ENCODE peak calls at places on chromosomes 5 and 9, in five cellular contexts. Q is stomach, W is SK-N-SH, V is GM12878, O is endothelial cell of umbilical vein. J is an unnamed sample.

GRCh38 chr9:115730845-115731244 is 422.7 kb upstream of the PAPPA start:
- DNase-seq in Q (no peak), W (no peak), V (no peak), O (no peak), J (no peak)

GRCh38 chr5:118224546-118224945 is 763.8 kb downstream of the DTWD2 start:
- DNase-seq in Q (no peak), W (no peak), V (no peak), O (no peak), J (no peak)

GRCh38 chr9:93058357-93059096 is at the start of gene SUSD3:
- DNase-seq in Q (peak; percentile 76), W (peak; percentile 97), V (peak; percentile 60), O (peak; percentile 32), J (peak; percentile 95)

GRCh38 chr5:137078171-137078665 is 420.9 kb downstream of the SPOCK1 start:
- DNase-seq in Q (no peak), W (no peak), V (no peak), O (no peak), J (no peak)

GRCh38 chr5:135162661-135163265 is 128.7 kb upstream of the PITX1 start:
- DNase-seq in Q (no peak), W (no peak), V (no peak), O (no peak), J (no peak)

GRCh38 chr5:65699338-65699737 is 22.6 kb downstream of the SGTB start:
- DNase-seq in Q (peak; percentile 28), W (no peak), V (peak; percentile 16), O (no peak), J (no peak)

GRCh38 chr5:135183464-135183863 is 149.4 kb upstream of the PITX1 start:
- DNase-seq in Q (no peak), W (no peak), V (no peak), O (no peak), J (no peak)

GRCh38 chr5:138696501-138696900 is 56.7 kb upstream of the CTNNA1 start:
- DNase-seq in Q (no peak), W (no peak), V (no peak), O (peak; percentile 77), J (no peak)

GRCh38 chr9:30774326-30774725 is 1610.1 kb upstream of the ACO1 start:
- DNase-seq in Q (no peak), W (no peak), V (no peak), O (no peak), J (peak; percentile 58)

GRCh38 chr9:92631452-92632211 is 38.3 kb downstream of the IPPK start:
- DNase-seq in Q (no peak), W (no peak), V (peak; percentile 5), O (no peak), J (no peak)

GRCh38 chr9:17757816-17758215 is 178.9 kb downstream of the SH3GL2 start:
- DNase-seq in Q (no peak), W (no peak), V (no peak), O (no peak), J (no peak)

GRCh38 chr5:116527587-116527986 is 47.0 kb downstream of the SEMA6A start:
- DNase-seq in Q (no peak), W (no peak), V (no peak), O (no peak), J (no peak)

GRCh38 chr5:144166696-144167095 is 3.8 kb downstream of the YIPF5 start:
- DNase-seq in Q (no peak), W (no peak), V (no peak), O (no peak), J (no peak)

GRCh38 chr5:126965061-126965475 is 65.3 kb downstream of the MARCHF3 start:
- DNase-seq in Q (no peak), W (no peak), V (peak; percentile 55), O (peak; percentile 74), J (no peak)

GRCh38 chr9:72454871-72455471 is 66.4 kb upstream of the TMC1 start:
- DNase-seq in Q (no peak), W (no peak), V (no peak), O (no peak), J (no peak)

DNA sequence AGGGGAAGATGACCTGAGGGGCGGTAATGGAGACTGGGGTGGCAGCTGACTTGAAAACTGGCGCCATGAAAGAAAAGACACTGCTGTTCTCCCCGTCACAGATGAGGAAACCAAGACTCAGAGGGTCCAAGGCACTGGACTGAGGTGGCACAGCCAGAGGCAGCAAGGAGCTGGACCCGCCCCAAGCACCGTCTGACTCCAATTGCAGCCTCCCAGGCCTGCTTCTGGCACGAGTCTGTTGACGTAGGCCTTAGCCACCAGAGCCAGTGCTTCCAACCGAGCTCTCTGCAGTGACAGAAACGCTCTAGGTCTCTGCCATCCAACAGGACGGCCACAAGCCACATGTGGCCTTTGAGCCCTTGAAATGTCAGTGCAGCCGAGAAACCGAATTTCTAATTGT is 193.2 kb downstream of the OLFM1 start:
- DNase-seq in Q (no peak), W (no peak), V (no peak), O (no peak), J (no peak)
- H3K9me3 ChIP-seq in Q (no peaks in the 10 kb centered on the region), W (no peaks in the 10 kb centered on the region), V (no peaks in the 10 kb centered on the region), O (no peaks in the 10 kb centered on the region), J (no peaks in the 10 kb centered on the region)

GRCh38 chr5:61407706-61408105 is 75.6 kb downstream of the ZSWIM6 start:
- DNase-seq in Q (no peak), W (no peak), V (no peak), O (no peak), J (no peak)

GRCh38 chr5:61412344-61412743 is 80.3 kb downstream of the ZSWIM6 start:
- DNase-seq in Q (no peak), W (no peak), V (no peak), O (no peak), J (no peak)

GRCh38 chr5:61414806-61415205 is 82.7 kb downstream of the ZSWIM6 start:
- DNase-seq in Q (no peak), W (no peak), V (no peak), O (no peak), J (no peak)

GRCh38 chr5:61408476-61409168 is 76.6 kb downstream of the ZSWIM6 start:
- DNase-seq in Q (peak; percentile 99), W (peak; percentile 94), V (peak; percentile 61), O (peak; percentile 99), J (peak; percentile 100)

DNA sequence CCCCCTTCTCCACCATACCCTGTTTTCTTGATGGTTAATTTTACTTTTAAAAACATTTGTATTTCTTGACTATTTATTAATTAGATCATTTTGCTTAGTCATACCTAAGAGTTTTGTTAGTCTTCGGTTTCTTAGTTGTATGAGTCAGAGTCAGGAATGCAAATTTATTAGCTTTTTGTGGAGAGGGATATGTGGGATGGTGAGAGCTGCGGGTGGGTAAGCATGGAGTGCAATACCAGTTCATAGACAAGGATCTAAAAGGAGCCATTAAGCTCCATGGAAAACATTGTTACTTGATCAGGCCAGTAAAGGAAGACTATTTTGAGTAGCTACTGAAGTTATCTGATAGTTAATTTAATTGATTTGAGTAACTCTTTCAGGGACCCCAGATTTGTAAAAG is 77.5 kb downstream of the ZSWIM6 start:
- DNase-seq in Q (no peak), W (peak; percentile 19), V (no peak), O (peak; percentile 82), J (no peak)
- H3K27ac ChIP-seq in Q (peak overlapping the region; percentile 69), W (peak overlapping the region; percentile 95), V (no peak overlapping the region), O (peak overlapping the region; percentile 97), J (peak overlapping the region; percentile 58)

GRCh38 chr9:37437010-37437409 is 14.5 kb downstream of the GRHPR start:
- DNase-seq in Q (no peak), W (no peak), V (no peak), O (no peak), J (no peak)
- TF ChIP-seq POLR2AphosphoS5 in Q (no peak), W (no peak), V (no peak), O (no peak), J (no peak)

GRCh38 chr5:141421489-141421855 is 621 bp downstream of the PCDHGA11 start:
- DNase-seq in Q (no peak), W (no peak), V (no peak), O (no peak), J (no peak)
- H3K9me3 ChIP-seq in Q (peaks cover 66% of the 10 kb centered on the region), W (peaks cover 23% of the 10 kb centered on the region), V (peaks cover 15% of the 10 kb centered on the region), O (peaks cover 8% of the 10 kb centered on the region), J (peaks cover 100% of the 10 kb centered on the region)

J was measured in spleen.